ENCODE peak calls at places on chromosomes 3 and 15, in ten cellular contexts. One of them, this sample, is unnamed.
A peak's percentile ranks its signal among the peaks of the same experiment; 100 is the strongest.

GRCh38 chr15:57743424-57743823 is 36.9 kb downstream of the POLR2M start:
- DNase-seq in SW 1271: no peak
- DNase-seq in activated CD4-positive, alpha-beta T cell treated with anti-CD3 and anti-CD28 coated beads for 4 hours: no peak
- DNase-seq in lung microvascular endothelial cell: peak; percentile 19
- DNase-seq in activated CD4-positive, alpha-beta memory T cell treated with anti-CD3 and anti-CD28 coated beads for 36 hours: no peak
- DNase-seq in Kasumi-1: no peak
- DNase-seq in T-cell: no peak
- DNase-seq in ureter: no peak
- DNase-seq in SK-N-SH: no peak
- DNase-seq in frontal cortex: no peak
- DNase-seq in this sample: no peak

GRCh38 chr15:70415330-70415884 is 317.7 kb upstream of the TLE3 start:
- DNase-seq in SW 1271: no peak
- DNase-seq in activated CD4-positive, alpha-beta T cell treated with anti-CD3 and anti-CD28 coated beads for 4 hours: no peak
- DNase-seq in lung microvascular endothelial cell: no peak
- DNase-seq in activated CD4-positive, alpha-beta memory T cell treated with anti-CD3 and anti-CD28 coated beads for 36 hours: no peak
- DNase-seq in Kasumi-1: no peak
- DNase-seq in T-cell: no peak
- DNase-seq in ureter: no peak
- DNase-seq in SK-N-SH: no peak
- DNase-seq in frontal cortex: no peak
- DNase-seq in this sample: no peak

GRCh38 chr3:13461169-13462124 is 18.7 kb upstream of the HDAC11 start:
- DNase-seq in SW 1271: peak; percentile 32
- DNase-seq in activated CD4-positive, alpha-beta T cell treated with anti-CD3 and anti-CD28 coated beads for 4 hours: peak; percentile 64
- DNase-seq in lung microvascular endothelial cell: peak; percentile 61
- DNase-seq in activated CD4-positive, alpha-beta memory T cell treated with anti-CD3 and anti-CD28 coated beads for 36 hours: peak; percentile 86
- DNase-seq in Kasumi-1: peak; percentile 60
- DNase-seq in T-cell: peak; percentile 67
- DNase-seq in ureter: no peak
- DNase-seq in SK-N-SH: peak; percentile 72
- DNase-seq in frontal cortex: no peak
- DNase-seq in this sample: peak; percentile 64

GRCh38 chr15:29596266-29596665 is 226.0 kb downstream of the TJP1 start:
- DNase-seq in SW 1271: no peak
- DNase-seq in activated CD4-positive, alpha-beta T cell treated with anti-CD3 and anti-CD28 coated beads for 4 hours: no peak
- DNase-seq in lung microvascular endothelial cell: no peak
- DNase-seq in activated CD4-positive, alpha-beta memory T cell treated with anti-CD3 and anti-CD28 coated beads for 36 hours: no peak
- DNase-seq in Kasumi-1: no peak
- DNase-seq in T-cell: no peak
- DNase-seq in ureter: no peak
- DNase-seq in SK-N-SH: no peak
- DNase-seq in frontal cortex: no peak
- DNase-seq in this sample: no peak

GRCh38 chr15:100256096-100256984 is 85.4 kb downstream of the ADAMTS17 start:
- DNase-seq in SW 1271: no peak
- DNase-seq in activated CD4-positive, alpha-beta T cell treated with anti-CD3 and anti-CD28 coated beads for 4 hours: no peak
- DNase-seq in lung microvascular endothelial cell: no peak
- DNase-seq in activated CD4-positive, alpha-beta memory T cell treated with anti-CD3 and anti-CD28 coated beads for 36 hours: no peak
- DNase-seq in Kasumi-1: no peak
- DNase-seq in T-cell: no peak
- DNase-seq in ureter: peak; percentile 6
- DNase-seq in SK-N-SH: no peak
- DNase-seq in frontal cortex: no peak
- DNase-seq in this sample: no peak

GRCh38 chr15:58952751-58953150 is 19.3 kb upstream of the SLTM start:
- DNase-seq in SW 1271: no peak
- DNase-seq in activated CD4-positive, alpha-beta T cell treated with anti-CD3 and anti-CD28 coated beads for 4 hours: no peak
- DNase-seq in lung microvascular endothelial cell: peak; percentile 34
- DNase-seq in activated CD4-positive, alpha-beta memory T cell treated with anti-CD3 and anti-CD28 coated beads for 36 hours: no peak
- DNase-seq in Kasumi-1: no peak
- DNase-seq in T-cell: no peak
- DNase-seq in ureter: no peak
- DNase-seq in SK-N-SH: no peak
- DNase-seq in frontal cortex: no peak
- DNase-seq in this sample: no peak

GRCh38 chr15:82936966-82937647 is 15.4 kb downstream of the HOMER2 start:
- DNase-seq in SW 1271: no peak
- DNase-seq in activated CD4-positive, alpha-beta T cell treated with anti-CD3 and anti-CD28 coated beads for 4 hours: no peak
- DNase-seq in lung microvascular endothelial cell: no peak
- DNase-seq in activated CD4-positive, alpha-beta memory T cell treated with anti-CD3 and anti-CD28 coated beads for 36 hours: no peak
- DNase-seq in Kasumi-1: no peak
- DNase-seq in T-cell: no peak
- DNase-seq in ureter: no peak
- DNase-seq in SK-N-SH: no peak
- DNase-seq in frontal cortex: no peak
- DNase-seq in this sample: no peak

GRCh38 chr3:167895684-167896083 is 160.2 kb downstream of the SERPINI1 start:
- DNase-seq in SW 1271: no peak
- DNase-seq in activated CD4-positive, alpha-beta T cell treated with anti-CD3 and anti-CD28 coated beads for 4 hours: no peak
- DNase-seq in lung microvascular endothelial cell: no peak
- DNase-seq in activated CD4-positive, alpha-beta memory T cell treated with anti-CD3 and anti-CD28 coated beads for 36 hours: no peak
- DNase-seq in Kasumi-1: no peak
- DNase-seq in T-cell: no peak
- DNase-seq in ureter: no peak
- DNase-seq in SK-N-SH: no peak
- DNase-seq in frontal cortex: no peak
- DNase-seq in this sample: no peak

GRCh38 chr15:68620721-68621528 is 42.1 kb downstream of the CORO2B start:
- DNase-seq in SW 1271: no peak
- DNase-seq in activated CD4-positive, alpha-beta T cell treated with anti-CD3 and anti-CD28 coated beads for 4 hours: no peak
- DNase-seq in lung microvascular endothelial cell: peak; percentile 75
- DNase-seq in activated CD4-positive, alpha-beta memory T cell treated with anti-CD3 and anti-CD28 coated beads for 36 hours: no peak
- DNase-seq in Kasumi-1: no peak
- DNase-seq in T-cell: no peak
- DNase-seq in ureter: peak; percentile 88
- DNase-seq in SK-N-SH: no peak
- DNase-seq in frontal cortex: peak; percentile 37
- DNase-seq in this sample: no peak

GRCh38 chr3:166125179-166125578 is 288.0 kb upstream of the BCHE start:
- DNase-seq in SW 1271: no peak
- DNase-seq in activated CD4-positive, alpha-beta T cell treated with anti-CD3 and anti-CD28 coated beads for 4 hours: no peak
- DNase-seq in lung microvascular endothelial cell: no peak
- DNase-seq in activated CD4-positive, alpha-beta memory T cell treated with anti-CD3 and anti-CD28 coated beads for 36 hours: no peak
- DNase-seq in Kasumi-1: no peak
- DNase-seq in T-cell: no peak
- DNase-seq in ureter: no peak
- DNase-seq in SK-N-SH: no peak
- DNase-seq in frontal cortex: no peak
- DNase-seq in this sample: no peak

GRCh38 chr3:81554348-81554747 is 207.1 kb downstream of the GBE1 start:
- DNase-seq in SW 1271: no peak
- DNase-seq in activated CD4-positive, alpha-beta T cell treated with anti-CD3 and anti-CD28 coated beads for 4 hours: no peak
- DNase-seq in lung microvascular endothelial cell: peak; percentile 37
- DNase-seq in activated CD4-positive, alpha-beta memory T cell treated with anti-CD3 and anti-CD28 coated beads for 36 hours: no peak
- DNase-seq in Kasumi-1: peak; percentile 63
- DNase-seq in T-cell: no peak
- DNase-seq in ureter: no peak
- DNase-seq in SK-N-SH: no peak
- DNase-seq in frontal cortex: no peak
- DNase-seq in this sample: no peak

GRCh38 chr15:98043160-98044059 is 82.9 kb downstream of the ARRDC4 start:
- DNase-seq in SW 1271: no peak
- DNase-seq in activated CD4-positive, alpha-beta T cell treated with anti-CD3 and anti-CD28 coated beads for 4 hours: no peak
- DNase-seq in lung microvascular endothelial cell: no peak
- DNase-seq in activated CD4-positive, alpha-beta memory T cell treated with anti-CD3 and anti-CD28 coated beads for 36 hours: no peak
- DNase-seq in Kasumi-1: no peak
- DNase-seq in T-cell: no peak
- DNase-seq in ureter: no peak
- DNase-seq in SK-N-SH: peak; percentile 3
- DNase-seq in frontal cortex: no peak
- DNase-seq in this sample: no peak

GRCh38 chr3:97815149-97815917 is 6.5 kb upstream of the CRYBG3 start:
- DNase-seq in SW 1271: no peak
- DNase-seq in activated CD4-positive, alpha-beta T cell treated with anti-CD3 and anti-CD28 coated beads for 4 hours: peak; percentile 51
- DNase-seq in lung microvascular endothelial cell: no peak
- DNase-seq in activated CD4-positive, alpha-beta memory T cell treated with anti-CD3 and anti-CD28 coated beads for 36 hours: peak; percentile 73
- DNase-seq in Kasumi-1: no peak
- DNase-seq in T-cell: no peak
- DNase-seq in ureter: no peak
- DNase-seq in SK-N-SH: no peak
- DNase-seq in frontal cortex: no peak
- DNase-seq in this sample: peak; percentile 24

GRCh38 chr15:75695206-75695605 is 17.4 kb downstream of the CSPG4 start:
- DNase-seq in SW 1271: no peak
- DNase-seq in activated CD4-positive, alpha-beta T cell treated with anti-CD3 and anti-CD28 coated beads for 4 hours: no peak
- DNase-seq in lung microvascular endothelial cell: no peak
- DNase-seq in activated CD4-positive, alpha-beta memory T cell treated with anti-CD3 and anti-CD28 coated beads for 36 hours: no peak
- DNase-seq in Kasumi-1: no peak
- DNase-seq in T-cell: no peak
- DNase-seq in ureter: no peak
- DNase-seq in SK-N-SH: no peak
- DNase-seq in frontal cortex: no peak
- DNase-seq in this sample: no peak

GRCh38 chr3:169112153-169112892 is 551.2 kb downstream of the MECOM start:
- DNase-seq in SW 1271: peak; percentile 92
- DNase-seq in activated CD4-positive, alpha-beta T cell treated with anti-CD3 and anti-CD28 coated beads for 4 hours: no peak
- DNase-seq in lung microvascular endothelial cell: peak; percentile 95
- DNase-seq in activated CD4-positive, alpha-beta memory T cell treated with anti-CD3 and anti-CD28 coated beads for 36 hours: no peak
- DNase-seq in Kasumi-1: no peak
- DNase-seq in T-cell: no peak
- DNase-seq in ureter: no peak
- DNase-seq in SK-N-SH: no peak
- DNase-seq in frontal cortex: no peak
- DNase-seq in this sample: no peak

GRCh38 chr3:15439476-15439875 is 12.1 kb downstream of the EAF1 start:
- DNase-seq in SW 1271: no peak
- DNase-seq in activated CD4-positive, alpha-beta T cell treated with anti-CD3 and anti-CD28 coated beads for 4 hours: no peak
- DNase-seq in lung microvascular endothelial cell: peak; percentile 68
- DNase-seq in activated CD4-positive, alpha-beta memory T cell treated with anti-CD3 and anti-CD28 coated beads for 36 hours: no peak
- DNase-seq in Kasumi-1: no peak
- DNase-seq in T-cell: no peak
- DNase-seq in ureter: no peak
- DNase-seq in SK-N-SH: no peak
- DNase-seq in frontal cortex: no peak
- DNase-seq in this sample: no peak

GRCh38 chr3:117873236-117873635 is 1161.4 kb downstream of the IGSF11 start:
- DNase-seq in SW 1271: no peak
- DNase-seq in activated CD4-positive, alpha-beta T cell treated with anti-CD3 and anti-CD28 coated beads for 4 hours: no peak
- DNase-seq in lung microvascular endothelial cell: no peak
- DNase-seq in activated CD4-positive, alpha-beta memory T cell treated with anti-CD3 and anti-CD28 coated beads for 36 hours: no peak
- DNase-seq in Kasumi-1: no peak
- DNase-seq in T-cell: no peak
- DNase-seq in ureter: peak; percentile 47
- DNase-seq in SK-N-SH: peak; percentile 44
- DNase-seq in frontal cortex: no peak
- DNase-seq in this sample: no peak

GRCh38 chr3:45110185-45110833 is 35.9 kb downstream of the CDCP1 start:
- DNase-seq in SW 1271: peak; percentile 22
- DNase-seq in activated CD4-positive, alpha-beta T cell treated with anti-CD3 and anti-CD28 coated beads for 4 hours: no peak
- DNase-seq in lung microvascular endothelial cell: peak; percentile 67
- DNase-seq in activated CD4-positive, alpha-beta memory T cell treated with anti-CD3 and anti-CD28 coated beads for 36 hours: peak; percentile 52
- DNase-seq in Kasumi-1: peak; percentile 95
- DNase-seq in T-cell: peak; percentile 27
- DNase-seq in ureter: no peak
- DNase-seq in SK-N-SH: no peak
- DNase-seq in frontal cortex: no peak
- DNase-seq in this sample: peak; percentile 19

GRCh38 chr3:195254454-195255175 is 16.3 kb downstream of the XXYLT1 start:
- DNase-seq in SW 1271: no peak
- DNase-seq in activated CD4-positive, alpha-beta T cell treated with anti-CD3 and anti-CD28 coated beads for 4 hours: no peak
- DNase-seq in lung microvascular endothelial cell: no peak
- DNase-seq in activated CD4-positive, alpha-beta memory T cell treated with anti-CD3 and anti-CD28 coated beads for 36 hours: no peak
- DNase-seq in Kasumi-1: no peak
- DNase-seq in T-cell: no peak
- DNase-seq in ureter: no peak
- DNase-seq in SK-N-SH: peak; percentile 67
- DNase-seq in frontal cortex: no peak
- DNase-seq in this sample: no peak

GRCh38 chr15:77033417-77033728 is 37.5 kb downstream of the TSPAN3 start:
- DNase-seq in SW 1271: no peak
- DNase-seq in activated CD4-positive, alpha-beta T cell treated with anti-CD3 and anti-CD28 coated beads for 4 hours: no peak
- DNase-seq in lung microvascular endothelial cell: no peak
- DNase-seq in activated CD4-positive, alpha-beta memory T cell treated with anti-CD3 and anti-CD28 coated beads for 36 hours: peak; percentile 7
- DNase-seq in Kasumi-1: no peak
- DNase-seq in T-cell: no peak
- DNase-seq in ureter: peak; percentile 22
- DNase-seq in SK-N-SH: no peak
- DNase-seq in frontal cortex: no peak
- DNase-seq in this sample: no peak

GRCh38 chr3:128411574-128412064 is 55.1 kb downstream of the DNAJB8 start:
- DNase-seq in SW 1271: no peak
- DNase-seq in activated CD4-positive, alpha-beta T cell treated with anti-CD3 and anti-CD28 coated beads for 4 hours: no peak
- DNase-seq in lung microvascular endothelial cell: no peak
- DNase-seq in activated CD4-positive, alpha-beta memory T cell treated with anti-CD3 and anti-CD28 coated beads for 36 hours: no peak
- DNase-seq in Kasumi-1: no peak
- DNase-seq in T-cell: no peak
- DNase-seq in ureter: no peak
- DNase-seq in SK-N-SH: peak; percentile 84
- DNase-seq in frontal cortex: no peak
- DNase-seq in this sample: no peak

GRCh38 chr15:72801590-72802345 is 18.2 kb upstream of the ADPGK start:
- DNase-seq in SW 1271: no peak
- DNase-seq in activated CD4-positive, alpha-beta T cell treated with anti-CD3 and anti-CD28 coated beads for 4 hours: no peak
- DNase-seq in lung microvascular endothelial cell: no peak
- DNase-seq in activated CD4-positive, alpha-beta memory T cell treated with anti-CD3 and anti-CD28 coated beads for 36 hours: no peak
- DNase-seq in Kasumi-1: no peak
- DNase-seq in T-cell: no peak
- DNase-seq in ureter: no peak
- DNase-seq in SK-N-SH: no peak
- DNase-seq in frontal cortex: no peak
- DNase-seq in this sample: no peak

GRCh38 chr3:170802164-170803151 is 67.5 kb downstream of the RPL22L1 start:
- DNase-seq in SW 1271: no peak
- DNase-seq in activated CD4-positive, alpha-beta T cell treated with anti-CD3 and anti-CD28 coated beads for 4 hours: no peak
- DNase-seq in lung microvascular endothelial cell: peak; percentile 90
- DNase-seq in activated CD4-positive, alpha-beta memory T cell treated with anti-CD3 and anti-CD28 coated beads for 36 hours: no peak
- DNase-seq in Kasumi-1: no peak
- DNase-seq in T-cell: no peak
- DNase-seq in ureter: no peak
- DNase-seq in SK-N-SH: no peak
- DNase-seq in frontal cortex: no peak
- DNase-seq in this sample: no peak

GRCh38 chr3:64141476-64141875 is 83.8 kb downstream of the PRICKLE2 start:
- DNase-seq in SW 1271: no peak
- DNase-seq in activated CD4-positive, alpha-beta T cell treated with anti-CD3 and anti-CD28 coated beads for 4 hours: no peak
- DNase-seq in lung microvascular endothelial cell: no peak
- DNase-seq in activated CD4-positive, alpha-beta memory T cell treated with anti-CD3 and anti-CD28 coated beads for 36 hours: no peak
- DNase-seq in Kasumi-1: no peak
- DNase-seq in T-cell: no peak
- DNase-seq in ureter: no peak
- DNase-seq in SK-N-SH: no peak
- DNase-seq in frontal cortex: no peak
- DNase-seq in this sample: no peak

GRCh38 chr3:134804508-134805480 is 9.7 kb downstream of the EPHB1 start:
- DNase-seq in SW 1271: no peak
- DNase-seq in activated CD4-positive, alpha-beta T cell treated with anti-CD3 and anti-CD28 coated beads for 4 hours: no peak
- DNase-seq in lung microvascular endothelial cell: no peak
- DNase-seq in activated CD4-positive, alpha-beta memory T cell treated with anti-CD3 and anti-CD28 coated beads for 36 hours: no peak
- DNase-seq in Kasumi-1: no peak
- DNase-seq in T-cell: no peak
- DNase-seq in ureter: no peak
- DNase-seq in SK-N-SH: no peak
- DNase-seq in frontal cortex: no peak
- DNase-seq in this sample: no peak

GRCh38 chr3:72722930-72723726 is 125.1 kb downstream of the SHQ1 start:
- DNase-seq in SW 1271: no peak
- DNase-seq in activated CD4-positive, alpha-beta T cell treated with anti-CD3 and anti-CD28 coated beads for 4 hours: no peak
- DNase-seq in lung microvascular endothelial cell: peak; percentile 50
- DNase-seq in activated CD4-positive, alpha-beta memory T cell treated with anti-CD3 and anti-CD28 coated beads for 36 hours: peak; percentile 20
- DNase-seq in Kasumi-1: no peak
- DNase-seq in T-cell: no peak
- DNase-seq in ureter: peak; percentile 75
- DNase-seq in SK-N-SH: no peak
- DNase-seq in frontal cortex: no peak
- DNase-seq in this sample: no peak

GRCh38 chr3:182726258-182727142 is 66.8 kb upstream of the ATP11B start:
- DNase-seq in SW 1271: no peak
- DNase-seq in activated CD4-positive, alpha-beta T cell treated with anti-CD3 and anti-CD28 coated beads for 4 hours: no peak
- DNase-seq in lung microvascular endothelial cell: no peak
- DNase-seq in activated CD4-positive, alpha-beta memory T cell treated with anti-CD3 and anti-CD28 coated beads for 36 hours: no peak
- DNase-seq in Kasumi-1: no peak
- DNase-seq in T-cell: no peak
- DNase-seq in ureter: no peak
- DNase-seq in SK-N-SH: peak; percentile 21
- DNase-seq in frontal cortex: no peak
- DNase-seq in this sample: no peak

GRCh38 chr3:126179825-126180476 is 435 bp downstream of the ALDH1L1 start:
- DNase-seq in SW 1271: no peak
- DNase-seq in activated CD4-positive, alpha-beta T cell treated with anti-CD3 and anti-CD28 coated beads for 4 hours: no peak
- DNase-seq in lung microvascular endothelial cell: no peak
- DNase-seq in activated CD4-positive, alpha-beta memory T cell treated with anti-CD3 and anti-CD28 coated beads for 36 hours: no peak
- DNase-seq in Kasumi-1: no peak
- DNase-seq in T-cell: no peak
- DNase-seq in ureter: peak; percentile 85
- DNase-seq in SK-N-SH: peak; percentile 85
- DNase-seq in frontal cortex: no peak
- DNase-seq in this sample: no peak

This sample was measured in activated gamma-delta T cell treated with Interleukin-2 at 50 U/mL for 16 hours.